ENCODE peak calls at places on chromosome 3, in seven cellular contexts. G, Q, J, T, O, X and B are unnamed samples.
A peak's percentile ranks its signal among the peaks of the same experiment; 100 is the strongest.

GRCh38 chr3:126728680-126729079 is 24.6 kb downstream of the CHCHD6 start:
- DNase-seq in G (no peak), O (no peak), T (no peak), Q (no peak), X (no peak), J (no peak), B (no peak)

GRCh38 chr3:12155833-12156232 is 2.9 kb downstream of the TIMP4 start:
- DNase-seq in J (peak; percentile 82), T (no peak), X (no peak), Q (peak; percentile 88), G (no peak), O (peak; percentile 69), B (peak; percentile 41)

GRCh38 chr3:12588039-12588673 is 31.3 kb downstream of the MKRN2 start:
- DNase-seq in O (no peak), J (peak; percentile 81), Q (peak; percentile 12), T (no peak), X (no peak), G (no peak), B (no peak)

GRCh38 chr3:99859855-99860254 is 42.2 kb downstream of the CMSS1 start:
- DNase-seq in G (peak; percentile 87), X (no peak), Q (peak; percentile 87), J (peak; percentile 91), T (no peak), O (peak; percentile 36), B (no peak)

GRCh38 chr3:45682786-45683185 is 6.4 kb upstream of the SACM1L start:
- DNase-seq in T (no peak), J (no peak), G (no peak), X (no peak), Q (no peak), O (no peak), B (no peak)

GRCh38 chr3:106758459-106758858 is 618.8 kb upstream of the CCDC54 start:
- DNase-seq in X (no peak), J (no peak), T (no peak), G (no peak), O (no peak), Q (no peak), B (no peak)

GRCh38 chr3:66962624-66963023 is 35.5 kb upstream of the KBTBD8 start:
- DNase-seq in Q (no peak), T (no peak), X (no peak), O (no peak), G (no peak), J (no peak), B (no peak)

GRCh38 chr3:179526989-179527391 is 35.7 kb upstream of the ACTL6A start:
- DNase-seq in J (peak; percentile 76), T (no peak), O (peak; percentile 3), G (peak; percentile 9), Q (peak; percentile 61), X (peak; percentile 90), B (no peak)

GRCh38 chr3:194879991-194880939 is 194.6 kb downstream of the FAM43A start:
- DNase-seq in J (no peak), O (no peak), Q (peak; percentile 49), X (peak; percentile 48), G (no peak), T (no peak), B (no peak)

GRCh38 chr3:122014741-122015140 is 7.3 kb downstream of the ILDR1 start:
- DNase-seq in Q (no peak), J (no peak), X (no peak), G (no peak), O (no peak), T (no peak), B (no peak)